ENCODE peak calls at places on chromosomes 2 and 18, in six cellular contexts. A is esophagus squamous epithelium, F is OCI-LY7, O is cerebellum, G is ELF-1, U is SJSA1. B is an unnamed sample.
A peak's percentile ranks its signal among the peaks of the same experiment; 100 is the strongest.

GRCh38 chr18:39774957-39775582 is 2180.0 kb upstream of the PIK3C3 start:
- DNase-seq in A (no peak), O (no peak), G (no peak), F (no peak), U (no peak), B (no peak)

GRCh38 chr2:164717000-164717597 is 95.8 kb upstream of the GRB14 start:
- DNase-seq in O (no peak), F (peak; percentile 38), U (no peak), A (no peak), G (no peak), B (no peak)

GRCh38 chr2:43824512-43824911 is 14.1 kb downstream of the ABCG5 start:
- DNase-seq in G (no peak), A (no peak), O (no peak), F (no peak), U (no peak), B (no peak)

GRCh38 chr2:16765356-16765755 is 99.7 kb upstream of the CYRIA start:
- DNase-seq in F (no peak), G (no peak), O (no peak), A (no peak), U (no peak), B (no peak)

GRCh38 chr18:44958450-44958849 is 277.8 kb downstream of the SETBP1 start:
- DNase-seq in A (no peak), G (no peak), O (no peak), U (no peak), F (no peak), B (no peak)

GRCh38 chr2:211103989-211104388 is 547.6 kb downstream of the CPS1 start:
- DNase-seq in U (no peak), O (no peak), A (no peak), G (no peak), F (no peak), B (no peak)

GRCh38 chr2:234694244-234695013 is 197.5 kb upstream of the ARL4C start:
- DNase-seq in F (no peak), O (no peak), U (no peak), G (no peak), A (no peak), B (no peak)

GRCh38 chr18:28398491-28398890 is 221.6 kb upstream of the CDH2 start:
- DNase-seq in O (no peak), A (no peak), U (no peak), G (no peak), F (no peak), B (no peak)

GRCh38 chr2:11703700-11704099 is 33.7 kb upstream of the NTSR2 start:
- DNase-seq in F (no peak), O (no peak), G (no peak), A (no peak), U (peak; percentile 55), B (no peak)

GRCh38 chr2:143688815-143689214 is 559.6 kb downstream of the ARHGAP15 start:
- DNase-seq in A (no peak), F (no peak), O (no peak), G (no peak), U (no peak), B (no peak)

GRCh38 chr2:204110250-204111183 is 174.0 kb downstream of the ICOS start:
- DNase-seq in A (no peak), G (no peak), F (peak; percentile 50), U (peak; percentile 77), O (no peak), B (no peak)

GRCh38 chr18:79926715-79927596 is 24.5 kb downstream of the SLC66A2 start:
- DNase-seq in F (no peak), O (no peak), U (no peak), G (peak; percentile 60), A (no peak), B (no peak)

GRCh38 chr2:10755621-10756020 is 34.2 kb downstream of the ATP6V1C2 start:
- DNase-seq in F (no peak), U (no peak), O (no peak), G (peak; percentile 57), A (no peak), B (no peak)

GRCh38 chr18:41058351-41059125 is 896.5 kb upstream of the PIK3C3 start:
- DNase-seq in F (no peak), G (no peak), U (no peak), O (no peak), A (no peak), B (no peak)

GRCh38 chr2:150487537-150488429 is at the start of gene RND3:
- DNase-seq in O (peak; percentile 71), G (peak; percentile 98), F (peak; percentile 3), A (peak; percentile 31), U (peak; percentile 98), B (peak; percentile 94)

GRCh38 chr2:209636066-209636465 is 135.6 kb upstream of the UNC80 start:
- DNase-seq in O (peak; percentile 10), U (no peak), F (no peak), G (no peak), A (no peak), B (no peak)

GRCh38 chr2:51994123-51994788 is 962.3 kb upstream of the NRXN1 start:
- DNase-seq in O (peak; percentile 14), U (no peak), G (no peak), F (no peak), A (no peak), B (no peak)

GRCh38 chr2:96138146-96139145 is at the start of gene ASTL:
- DNase-seq in O (no peak), A (no peak), G (peak; percentile 73), F (peak; percentile 81), U (no peak), B (no peak)

GRCh38 chr2:210998334-210998733 is 441.9 kb downstream of the CPS1 start:
- DNase-seq in U (no peak), O (no peak), A (no peak), F (no peak), G (no peak), B (no peak)

GRCh38 chr2:46171996-46172546 is 125.1 kb upstream of the EPAS1 start:
- DNase-seq in U (no peak), O (peak; percentile 28), A (no peak), G (peak; percentile 49), F (no peak), B (no peak)

GRCh38 chr18:2985628-2986027 is 27.3 kb downstream of the LPIN2 start:
- DNase-seq in F (peak; percentile 71), O (no peak), G (no peak), A (no peak), U (peak; percentile 26), B (no peak)

GRCh38 chr2:119350311-119350998 is 16.2 kb downstream of the C2orf76 start:
- DNase-seq in A (no peak), F (peak; percentile 57), O (no peak), U (no peak), G (peak; percentile 73), B (peak; percentile 19)

GRCh38 chr2:151043484-151043883 is 218.2 kb downstream of the RBM43 start:
- DNase-seq in G (no peak), F (no peak), A (no peak), O (no peak), U (peak; percentile 12), B (no peak)

GRCh38 chr2:57937456-57937855 is 109.2 kb upstream of the VRK2 start:
- DNase-seq in U (no peak), G (no peak), O (no peak), F (no peak), A (no peak), B (no peak)

GRCh38 chr2:45285791-45286390 is 276.6 kb upstream of the SIX2 start:
- DNase-seq in G (no peak), U (no peak), F (no peak), A (no peak), O (no peak), B (no peak)

B was measured in glutamatergic neuron.